ENCODE peak calls at places on chromosomes 12 and 14, in seven cellular contexts. F, G, Z, A, C, V and D are unnamed samples.

GRCh38 chr14:56487761-56488160 is 91.8 kb upstream of the TMEM260 start:
- DNase-seq in F (no peak), G (peak), Z (no peak), A (no peak), C (peak), V (no peak), D (peak)

GRCh38 chr12:65835256-65835655 is 11.0 kb downstream of the HMGA2 start:
- DNase-seq in F (no peak), G (no peak), Z (no peak), A (no peak), C (no peak), V (no peak), D (no peak)

GRCh38 chr12:526089-526488 is 66.3 kb downstream of the B4GALNT3 start:
- DNase-seq in F (no peak), G (no peak), Z (no peak), A (no peak), C (no peak), V (no peak), D (peak)

GRCh38 chr12:96136720-96137378 is 57.3 kb upstream of the ELK3 start:
- DNase-seq in F (no peak), G (no peak), Z (no peak), A (no peak), C (no peak), V (no peak), D (no peak)

GRCh38 chr14:52080817-52081755 is 12.2 kb upstream of the NID2 start:
- DNase-seq in F (peak), G (no peak), Z (no peak), A (no peak), C (peak), V (no peak), D (peak)

GRCh38 chr12:77916276-77916675 is 85.6 kb downstream of the NAV3 start:
- DNase-seq in F (no peak), G (no peak), Z (no peak), A (no peak), C (peak), V (no peak), D (peak)

GRCh38 chr12:101697197-101697929 is at the start of gene CHPT1:
- DNase-seq in F (peak), G (no peak), Z (no peak), A (peak), C (peak), V (peak), D (no peak)

GRCh38 chr12:52813885-52814709 is at the start of gene KRT4:
- DNase-seq in F (no peak), G (no peak), Z (no peak), A (no peak), C (no peak), V (no peak), D (no peak)

GRCh38 chr14:28055008-28055407 is 711.6 kb upstream of the FOXG1 start:
- DNase-seq in F (no peak), G (no peak), Z (no peak), A (no peak), C (no peak), V (no peak), D (no peak)

GRCh38 chr12:64700532-64700931 is 58.7 kb downstream of the GNS start:
- DNase-seq in F (no peak), G (no peak), Z (no peak), A (no peak), C (no peak), V (no peak), D (no peak)

GRCh38 chr14:70100071-70100470 is 88.7 kb downstream of the SLC8A3 start:
- DNase-seq in F (no peak), G (no peak), Z (no peak), A (no peak), C (no peak), V (no peak), D (no peak)

GRCh38 chr14:89430271-89430620 is 13.2 kb upstream of the FOXN3 start:
- DNase-seq in F (no peak), G (no peak), Z (no peak), A (no peak), C (no peak), V (no peak), D (no peak)

GRCh38 chr12:92845320-92845719 is 83.8 kb downstream of the EEA1 start:
- DNase-seq in F (no peak), G (no peak), Z (no peak), A (no peak), C (no peak), V (no peak), D (no peak)

GRCh38 chr14:90105756-90106155 is 44.0 kb downstream of the KCNK13 start:
- DNase-seq in F (no peak), G (no peak), Z (no peak), A (no peak), C (no peak), V (no peak), D (no peak)

GRCh38 chr12:121939992-121940766 is 21.8 kb downstream of the CFAP251 start:
- DNase-seq in F (no peak), G (no peak), Z (no peak), A (no peak), C (no peak), V (no peak), D (no peak)

GRCh38 chr12:96258451-96258933 is 64.3 kb downstream of the ELK3 start:
- DNase-seq in F (no peak), G (no peak), Z (no peak), A (no peak), C (peak), V (no peak), D (no peak)

DNA sequence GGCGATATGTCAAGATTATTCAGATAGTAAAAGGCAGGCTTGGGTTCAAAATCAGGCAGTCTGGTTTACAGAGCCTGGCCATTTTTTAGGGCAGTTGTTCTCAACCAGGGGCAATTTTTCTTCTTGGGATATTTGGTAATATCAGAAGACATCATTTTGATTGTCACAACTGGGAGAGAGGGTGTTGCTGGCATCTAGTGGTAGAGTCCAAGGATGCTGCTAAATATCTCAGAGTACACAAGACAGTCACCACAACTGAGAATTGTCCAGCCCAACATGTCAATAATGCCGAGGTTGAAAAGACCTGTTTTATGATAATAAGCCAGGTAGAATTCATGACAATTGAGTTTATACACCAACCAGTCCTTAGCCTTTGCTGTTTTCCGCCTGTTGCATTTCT is 733.9 kb downstream of the NRXN3 start:
- DNase-seq in F (no peak), G (no peak), Z (no peak), A (no peak), C (no peak), V (no peak), D (no peak)
- TF ChIP-seq CTCF in F (no peak), G (peak), Z (no peak), A (no peak), C (no peak), V (peak), D (no peak)

GRCh38 chr12:30756074-30756473 is 1.3 kb upstream of the CAPRIN2 start:
- DNase-seq in F (no peak), G (no peak), Z (no peak), A (no peak), C (no peak), V (no peak), D (no peak)

GRCh38 chr12:30754383-30754749 is 385 bp downstream of the CAPRIN2 start:
- DNase-seq in F (no peak), G (no peak), Z (peak), A (peak), C (no peak), V (no peak), D (no peak)

GRCh38 chr12:30755395-30755762 is 628 bp upstream of the CAPRIN2 start:
- DNase-seq in F (no peak), G (no peak), Z (no peak), A (no peak), C (peak), V (no peak), D (no peak)

GRCh38 chr12:30753761-30754382 is 879 bp downstream of the CAPRIN2 start:
- DNase-seq in F (no peak), G (no peak), Z (no peak), A (no peak), C (peak), V (no peak), D (peak)

GRCh38 chr12:30754750-30755394 is at the start of gene CAPRIN2:
- DNase-seq in F (peak), G (peak), Z (peak), A (peak), C (peak), V (peak), D (peak)
- TF ChIP-seq CTCF in F (peak), G (peak), Z (no peak), A (peak), C (peak), V (peak), D (peak)

GRCh38 chr12:69291278-69291593 is 51.9 kb downstream of the CPSF6 start:
- DNase-seq in F (no peak), G (no peak), Z (no peak), A (no peak), C (no peak), V (no peak), D (no peak)
- TF ChIP-seq CTCF in F (no peak), G (no peak), Z (no peak), A (no peak), C (no peak), V (no peak), D (no peak)

DNA sequence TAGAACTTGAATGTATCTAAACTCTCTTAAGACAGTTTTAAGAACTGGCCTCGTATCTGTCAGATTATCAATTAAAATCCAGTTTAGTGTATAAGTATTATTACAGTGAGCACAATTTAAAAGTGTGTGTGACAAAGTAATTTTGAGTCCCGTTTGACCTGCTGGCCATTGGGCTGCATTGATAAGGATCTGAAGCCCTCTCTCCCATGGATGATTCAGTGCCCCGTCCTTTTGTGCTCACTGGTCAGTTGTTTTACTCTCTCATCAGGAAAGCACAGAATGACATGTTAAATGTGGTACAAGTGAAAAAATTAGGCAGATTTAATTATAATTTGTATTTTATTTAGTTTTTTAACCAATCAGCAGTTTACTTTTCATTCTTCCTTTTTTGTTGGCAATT is 123.1 kb downstream of the GPR135 start:
- DNase-seq in F (no peak), G (no peak), Z (no peak), A (no peak), C (no peak), V (no peak), D (no peak)
- TF ChIP-seq CTCF in F (no peak), G (no peak), Z (no peak), A (no peak), C (no peak), V (no peak), D (no peak)

GRCh38 chr14:64841772-64842490 is 37.8 kb downstream of the SPTB start:
- DNase-seq in F (peak), G (no peak), Z (no peak), A (no peak), C (no peak), V (no peak), D (no peak)

GRCh38 chr14:64844993-64845536 is 34.6 kb downstream of the SPTB start:
- DNase-seq in F (no peak), G (no peak), Z (no peak), A (no peak), C (no peak), V (no peak), D (no peak)

GRCh38 chr14:64838656-64839055 is 41.1 kb downstream of the SPTB start:
- DNase-seq in F (no peak), G (peak), Z (no peak), A (no peak), C (peak), V (no peak), D (peak)

GRCh38 chr14:64844272-64844671 is 35.4 kb downstream of the SPTB start:
- DNase-seq in F (no peak), G (no peak), Z (no peak), A (no peak), C (no peak), V (no peak), D (no peak)

GRCh38 chr14:64841121-64841611 is 38.5 kb downstream of the SPTB start:
- DNase-seq in F (peak), G (peak), Z (no peak), A (no peak), C (peak), V (peak), D (peak)
- TF ChIP-seq CTCF in F (peak), G (peak), Z (no peak), A (no peak), C (peak), V (peak), D (peak)

GRCh38 chr14:103549361-103550311 is 12.8 kb downstream of the BAG5 start:
- DNase-seq in F (no peak), G (no peak), Z (no peak), A (no peak), C (no peak), V (no peak), D (no peak)
- TF ChIP-seq CTCF in F (no peak), G (peak), Z (no peak), A (no peak), C (no peak), V (no peak), D (no peak)

GRCh38 chr12:103504606-103505005 is 8.8 kb upstream of the C12orf42 start:
- DNase-seq in F (no peak), G (no peak), Z (no peak), A (no peak), C (no peak), V (no peak), D (no peak)

GRCh38 chr12:103501447-103501846 is 5.7 kb upstream of the C12orf42 start:
- DNase-seq in F (no peak), G (no peak), Z (no peak), A (no peak), C (no peak), V (no peak), D (no peak)

GRCh38 chr12:103499571-103499970 is 3.8 kb upstream of the C12orf42 start:
- DNase-seq in F (no peak), G (no peak), Z (no peak), A (no peak), C (no peak), V (no peak), D (peak)

GRCh38 chr12:103505371-103506236 is 9.8 kb upstream of the C12orf42 start:
- DNase-seq in F (no peak), G (peak), Z (no peak), A (no peak), C (peak), V (no peak), D (peak)

GRCh38 chr12:103503546-103504480 is 8.0 kb upstream of the C12orf42 start:
- DNase-seq in F (peak), G (no peak), Z (no peak), A (peak), C (peak), V (peak), D (peak)
- TF ChIP-seq CTCF in F (no peak), G (peak), Z (no peak), A (peak), C (peak), V (peak), D (peak)

GRCh38 chr12:49012739-49013138 is 5.8 kb downstream of the PRKAG1 start:
- DNase-seq in F (no peak), G (no peak), Z (no peak), A (no peak), C (no peak), V (no peak), D (no peak)
- TF ChIP-seq CTCF in F (no peak), G (no peak), Z (no peak), A (no peak), C (no peak), V (no peak), D (no peak)